ENCODE peak calls at places on chromosomes 13 and 19, in seven cellular contexts. F is ovary, Z is stomach, U is erythroblast, X is heart left ventricle, C is uterus, I is adrenal gland. M is an unnamed sample.

GRCh38 chr13:95485045-95485517 is 67.4 kb upstream of the CLDN10 start:
- DNase-seq in F (no peak), Z (no peak), U (peak), X (no peak), C (no peak), I (no peak), M (peak)

GRCh38 chr13:43128504-43128929 is 105.1 kb downstream of the DNAJC15 start:
- DNase-seq in F (no peak), Z (no peak), U (no peak), X (no peak), C (peak), I (no peak), M (no peak)

GRCh38 chr13:77565635-77566034 is 30.1 kb downstream of the SCEL start:
- DNase-seq in F (no peak), Z (no peak), U (peak), X (no peak), C (no peak), I (no peak), M (no peak)

GRCh38 chr19:52991021-52991420 is 22.7 kb upstream of the ERVV-1 start:
- DNase-seq in F (no peak), Z (no peak), U (no peak), X (no peak), C (no peak), I (no peak), M (no peak)

GRCh38 chr19:28556371-28556770 is 656.6 kb downstream of the UQCRFS1 start:
- DNase-seq in F (no peak), Z (no peak), U (no peak), X (no peak), C (no peak), I (no peak), M (no peak)

GRCh38 chr19:54114340-54114826 is 1.1 kb downstream of the TFPT start:
- DNase-seq in F (peak), Z (peak), U (no peak), X (peak), C (no peak), I (peak), M (no peak)

GRCh38 chr13:32284927-32285632 is 30.1 kb downstream of the ZAR1L start:
- DNase-seq in F (no peak), Z (peak), U (no peak), X (peak), C (peak), I (peak), M (no peak)

GRCh38 chr13:80989241-80989640 is 648.3 kb upstream of the SPRY2 start:
- DNase-seq in F (no peak), Z (no peak), U (no peak), X (no peak), C (no peak), I (no peak), M (no peak)

GRCh38 chr19:11096210-11096841 is 7.1 kb downstream of the LDLR start:
- DNase-seq in F (peak), Z (no peak), U (no peak), X (peak), C (peak), I (peak), M (no peak)

GRCh38 chr13:28707629-28708427 is 10.9 kb downstream of the SLC46A3 start:
- DNase-seq in F (no peak), Z (no peak), U (peak), X (no peak), C (no peak), I (no peak), M (no peak)

GRCh38 chr13:110628477-110628793 is 13.1 kb downstream of the NAXD start:
- DNase-seq in F (no peak), Z (no peak), U (no peak), X (no peak), C (peak), I (peak), M (no peak)

GRCh38 chr19:23777216-23777615 is 18.5 kb upstream of the ZNF681 start:
- DNase-seq in F (no peak), Z (no peak), U (no peak), X (no peak), C (no peak), I (no peak), M (no peak)

GRCh38 chr19:48553676-48554384 is 1.9 kb downstream of the SULT2B1 start:
- DNase-seq in F (no peak), Z (peak), U (no peak), X (no peak), C (peak), I (peak), M (peak)

GRCh38 chr13:71358218-71358617 is 508.8 kb downstream of the DACH1 start:
- DNase-seq in F (no peak), Z (no peak), U (no peak), X (no peak), C (no peak), I (no peak), M (no peak)

GRCh38 chr13:102392810-102393209 is 9.0 kb downstream of the FGF14 start:
- DNase-seq in F (no peak), Z (no peak), U (no peak), X (no peak), C (no peak), I (no peak), M (no peak)

GRCh38 chr19:45008554-45008953 is 7.3 kb downstream of the RELB start:
- DNase-seq in F (no peak), Z (peak), U (no peak), X (no peak), C (no peak), I (no peak), M (no peak)

GRCh38 chr13:63092461-63092860 is 1676.8 kb upstream of the PCDH20 start:
- DNase-seq in F (no peak), Z (no peak), U (no peak), X (no peak), C (no peak), I (no peak), M (no peak)

GRCh38 chr13:75226755-75227435 is 255.1 kb downstream of the TBC1D4 start:
- DNase-seq in F (no peak), Z (no peak), U (no peak), X (no peak), C (no peak), I (no peak), M (peak)

GRCh38 chr19:33684550-33685303 is 63.0 kb downstream of the CHST8 start:
- DNase-seq in F (peak), Z (no peak), U (no peak), X (no peak), C (no peak), I (peak), M (no peak)

GRCh38 chr13:114161644-114162532 is 17.2 kb upstream of the CFAP97D2 start:
- DNase-seq in F (peak), Z (peak), U (no peak), X (peak), C (peak), I (peak), M (no peak)

GRCh38 chr13:59700281-59700680 is 463.4 kb downstream of the DIAPH3 start:
- DNase-seq in F (no peak), Z (no peak), U (no peak), X (no peak), C (no peak), I (no peak), M (no peak)

GRCh38 chr13:38535271-38535670 is 151.6 kb upstream of the FREM2 start:
- DNase-seq in F (no peak), Z (no peak), U (no peak), X (no peak), C (no peak), I (no peak), M (no peak)

GRCh38 chr13:30477346-30478235 is 11.9 kb upstream of the HMGB1 start:
- DNase-seq in F (no peak), Z (no peak), U (no peak), X (no peak), C (no peak), I (no peak), M (no peak)

GRCh38 chr19:48634036-48634342 is 3.2 kb downstream of the DBP start:
- DNase-seq in F (no peak), Z (no peak), U (no peak), X (no peak), C (no peak), I (peak), M (no peak)

GRCh38 chr13:62933809-62934208 is 1518.2 kb upstream of the PCDH20 start:
- DNase-seq in F (no peak), Z (no peak), U (no peak), X (no peak), C (no peak), I (no peak), M (no peak)

GRCh38 chr19:51803965-51804364 is 9.0 kb downstream of the FPR3 start:
- DNase-seq in F (no peak), Z (no peak), U (no peak), X (no peak), C (no peak), I (no peak), M (no peak)

GRCh38 chr19:6588508-6589345 is 2.2 kb downstream of the CD70 start:
- DNase-seq in F (no peak), Z (no peak), U (no peak), X (no peak), C (no peak), I (no peak), M (no peak)

GRCh38 chr19:15280915-15281683 is 48.9 kb upstream of the EPHX3 start:
- DNase-seq in F (peak), Z (peak), U (peak), X (peak), C (peak), I (peak), M (peak)

GRCh38 chr19:8355631-8356402 is 8.1 kb upstream of the ANGPTL4 start:
- DNase-seq in F (no peak), Z (no peak), U (no peak), X (no peak), C (peak), I (peak), M (peak)

GRCh38 chr13:98105929-98106336 is 37.0 kb upstream of the FARP1 start:
- DNase-seq in F (no peak), Z (no peak), U (peak), X (peak), C (no peak), I (peak), M (no peak)

GRCh38 chr19:38661996-38662395 is 14.5 kb downstream of the ACTN4 start:
- DNase-seq in F (no peak), Z (peak), U (no peak), X (no peak), C (no peak), I (no peak), M (no peak)
- TF ChIP-seq POLR2A in F (no peak), Z (no peak), U (no peak), X (no peak), C (no peak), I (no peak), M (no peak)

DNA sequence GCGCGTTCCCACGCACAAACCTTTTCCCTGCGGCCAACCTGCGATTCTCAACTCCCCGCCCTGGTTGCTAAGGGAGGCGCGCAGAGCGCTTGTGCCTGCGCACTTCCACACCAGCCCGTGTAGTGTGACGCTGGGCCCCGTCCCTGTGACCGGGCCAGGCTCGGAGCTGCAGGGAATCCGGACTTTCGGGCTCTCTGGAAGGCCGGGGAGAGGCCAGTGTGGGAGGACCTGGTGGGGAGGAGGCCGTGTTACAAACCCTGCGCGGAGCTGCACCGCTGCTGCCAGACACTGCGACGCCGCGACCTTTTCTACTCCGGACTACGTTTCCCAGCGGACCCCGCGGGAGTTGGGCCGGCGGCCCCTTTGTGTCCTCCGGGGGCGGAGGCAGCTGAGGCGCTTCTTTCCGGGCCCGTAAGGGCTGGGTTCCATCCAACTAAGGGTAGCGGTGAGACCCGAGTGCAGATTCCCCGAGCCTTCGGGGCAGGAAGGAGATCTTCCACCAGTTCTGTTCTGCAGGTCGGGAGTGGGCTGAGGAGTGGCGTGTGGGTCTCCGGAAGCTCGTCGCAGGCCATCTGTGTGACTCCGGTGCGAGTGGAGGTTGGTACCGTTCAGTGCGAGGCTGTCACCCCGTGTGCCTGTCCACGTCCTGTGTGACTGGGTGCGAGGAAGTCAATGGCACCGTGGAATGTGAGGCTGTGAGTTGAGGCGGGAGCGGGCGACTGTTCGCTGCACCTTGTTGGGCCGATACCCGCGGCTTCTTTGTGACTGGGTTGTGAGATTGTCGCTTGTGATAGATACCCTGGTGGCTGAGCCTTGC is at the start of gene ZNF570:
- DNase-seq in F (peak), Z (peak), U (peak), X (peak), C (peak), I (peak), M (no peak)
- TF ChIP-seq POLR2A in F (peak), Z (no peak), U (peak), X (no peak), C (peak), I (peak), M (no peak)

GRCh38 chr13:44432595-44432994 is 59.0 kb downstream of the SERP2 start:
- DNase-seq in F (no peak), Z (no peak), U (no peak), X (no peak), C (no peak), I (no peak), M (no peak)
- TF ChIP-seq POLR2A in F (no peak), Z (no peak), U (peak), X (no peak), C (no peak), I (no peak), M (no peak)

DNA sequence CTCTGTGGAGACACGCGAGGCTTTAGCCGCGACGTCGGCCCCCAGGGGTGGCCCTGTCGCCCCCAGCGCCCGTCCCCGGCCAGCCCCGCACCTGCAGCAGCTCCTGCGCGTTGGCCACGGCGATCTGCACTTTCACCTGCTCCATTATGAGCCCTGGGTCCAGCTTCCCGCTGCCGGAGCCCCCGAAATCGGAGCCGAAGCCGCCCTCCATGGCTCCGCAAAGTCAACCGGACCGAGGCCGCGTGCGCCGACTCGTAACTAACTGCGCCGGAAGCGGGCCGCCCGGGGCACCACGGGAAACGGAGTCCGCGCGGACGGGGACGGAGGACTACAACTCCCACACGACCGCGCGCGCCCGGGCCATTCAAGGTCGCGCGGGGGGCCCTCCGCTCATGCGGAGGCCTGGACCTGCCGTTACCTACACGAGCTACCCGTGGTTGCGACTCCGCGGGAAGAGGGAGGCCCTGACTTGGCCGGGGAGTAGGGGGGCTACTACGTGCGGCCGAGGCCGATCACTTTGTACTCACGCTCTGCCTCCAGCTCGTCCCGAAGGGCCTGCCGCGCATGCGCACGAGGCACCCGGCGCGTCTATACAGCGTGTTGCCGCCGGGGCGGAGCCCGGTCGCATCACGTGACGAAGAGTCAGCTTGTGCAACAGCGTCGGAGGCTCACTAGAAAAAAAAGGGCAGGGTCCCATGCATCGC is at the start of gene TIMM13:
- DNase-seq in F (peak), Z (peak), U (peak), X (peak), C (peak), I (peak), M (peak)
- TF ChIP-seq POLR2A in F (peak), Z (no peak), U (peak), X (no peak), C (no peak), I (no peak), M (peak)

DNA sequence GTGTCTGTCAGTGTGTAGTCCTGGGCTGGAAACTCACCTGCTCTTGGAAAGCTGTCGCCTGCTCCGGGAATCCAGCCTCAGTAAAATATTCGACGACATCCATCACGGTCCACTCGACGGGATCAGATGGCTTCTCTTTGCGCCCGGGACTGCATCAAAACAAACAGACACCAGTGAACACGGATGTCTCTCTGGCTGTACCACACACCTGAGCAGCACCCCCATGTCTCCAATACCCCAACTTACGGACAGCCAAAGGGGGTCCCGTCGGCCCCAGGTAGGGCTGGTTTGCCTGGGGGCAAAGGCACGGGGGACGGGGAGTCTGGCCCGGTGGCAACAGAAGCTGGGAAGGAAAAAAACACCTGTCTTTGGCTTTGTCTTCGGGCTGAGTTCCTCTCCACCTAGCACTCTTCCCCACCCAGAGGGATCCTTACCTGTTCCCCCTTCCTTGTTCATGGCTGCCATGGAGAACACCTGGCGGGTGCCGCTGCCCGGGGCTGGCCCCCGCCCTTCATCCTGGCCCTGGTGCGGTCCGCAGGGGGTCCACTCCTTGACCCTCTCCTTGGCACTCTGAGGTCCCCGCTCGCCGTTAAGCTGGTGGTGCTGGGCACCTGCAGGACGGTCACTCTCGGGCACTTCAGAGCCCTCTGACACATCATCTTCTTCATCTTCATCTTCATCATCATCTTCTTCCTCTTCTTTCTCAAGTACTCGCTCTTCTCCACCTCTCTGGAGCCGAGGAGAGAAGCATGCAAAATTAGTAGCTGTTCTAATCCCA is 1.7 kb downstream of the SAMD1 start:
- DNase-seq in F (no peak), Z (no peak), U (no peak), X (no peak), C (no peak), I (no peak), M (no peak)
- TF ChIP-seq POLR2A in F (no peak), Z (no peak), U (no peak), X (no peak), C (no peak), I (no peak), M (no peak)

DNA sequence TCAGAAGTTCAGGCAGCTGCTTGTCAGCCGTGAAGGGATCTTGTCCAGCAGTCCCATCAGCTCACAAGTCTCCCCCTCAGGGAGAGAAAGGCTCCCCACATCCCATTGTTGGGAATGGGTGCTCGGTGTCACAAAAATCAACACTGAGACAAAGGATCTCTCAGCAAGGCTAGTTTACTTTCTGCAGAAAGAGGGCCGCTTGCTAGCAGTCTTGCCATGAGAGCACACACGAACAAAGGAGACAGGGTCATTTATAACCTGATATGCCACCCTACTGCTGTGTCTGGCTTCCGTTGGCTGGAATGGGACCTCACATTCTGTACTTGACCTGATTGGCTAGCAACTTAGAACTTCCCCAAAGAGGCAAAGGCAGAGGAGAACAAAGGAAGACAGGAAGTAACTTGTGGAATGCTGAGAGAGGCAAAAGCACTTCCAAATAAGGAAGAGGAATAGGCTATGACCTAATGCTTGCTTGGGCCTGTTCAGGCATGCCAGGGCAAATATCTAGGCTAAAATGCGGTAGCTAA is 8.7 kb upstream of the IGFL3 start:
- DNase-seq in F (peak), Z (no peak), U (no peak), X (peak), C (peak), I (peak), M (no peak)
- TF ChIP-seq POLR2A in F (no peak), Z (no peak), U (no peak), X (no peak), C (peak), I (no peak), M (no peak)

M was measured in H54.